ENCODE peak calls at places on chromosome 21, in nine cellular contexts. G is keratinocyte; O is lower lobe of right lung; A is RWPE1; N is ovary; P is GM12865; X is MCF 10A; C is CD8-positive, alpha-beta T cell; F is GM06990. M is an unnamed sample.

GRCh38 chr21:28959367-28960099 is 33.1 kb downstream of the LTN1 start:
- DNase-seq in G (no peak), O (no peak), A (no peak), N (no peak), P (no peak), X (peak; percentile 5), C (no peak), F (no peak), M (no peak)

GRCh38 chr21:44816761-44817505 is 929 bp downstream of the SUMO3 start:
- DNase-seq in G (no peak), O (no peak), A (no peak), N (peak; percentile 36), P (no peak), X (no peak), C (no peak), F (no peak), M (no peak)

GRCh38 chr21:46284722-46285121 is 689 bp downstream of the MCM3AP start:
- DNase-seq in G (no peak), O (no peak), A (no peak), N (no peak), P (no peak), X (no peak), C (no peak), F (no peak), M (no peak)

GRCh38 chr21:41112740-41113692 is 54.9 kb upstream of the BACE2 start:
- DNase-seq in G (peak; percentile 97), O (no peak), A (no peak), N (no peak), P (peak; percentile 6), X (peak; percentile 27), C (no peak), F (no peak), M (no peak)

GRCh38 chr21:17612023-17612564 is 607 bp downstream of the BTG3 start:
- DNase-seq in G (no peak), O (peak; percentile 78), A (peak; percentile 45), N (peak; percentile 27), P (peak; percentile 31), X (peak; percentile 75), C (peak; percentile 56), F (peak; percentile 54), M (peak; percentile 10)

GRCh38 chr21:16573581-16573980 is 843.8 kb downstream of the USP25 start:
- DNase-seq in G (no peak), O (no peak), A (no peak), N (no peak), P (no peak), X (no peak), C (no peak), F (no peak), M (no peak)

GRCh38 chr21:40616377-40616704 is 230.6 kb downstream of the DSCAM start:
- DNase-seq in G (no peak), O (no peak), A (no peak), N (no peak), P (no peak), X (no peak), C (no peak), F (no peak), M (no peak)

GRCh38 chr21:44914176-44914874 is 6.4 kb downstream of the ITGB2 start:
- DNase-seq in G (no peak), O (peak; percentile 78), A (no peak), N (no peak), P (peak; percentile 80), X (no peak), C (peak; percentile 82), F (peak; percentile 52), M (no peak)

GRCh38 chr21:35239811-35240219 is 190.7 kb upstream of the RUNX1 start:
- DNase-seq in G (no peak), O (no peak), A (no peak), N (no peak), P (no peak), X (no peak), C (no peak), F (no peak), M (no peak)

GRCh38 chr21:29696947-29697346 is 242.8 kb downstream of the GRIK1 start:
- DNase-seq in G (no peak), O (no peak), A (no peak), N (no peak), P (no peak), X (no peak), C (no peak), F (no peak), M (no peak)

GRCh38 chr21:26115346-26115745 is 55.2 kb downstream of the APP start:
- DNase-seq in G (no peak), O (no peak), A (no peak), N (no peak), P (no peak), X (peak; percentile 39), C (no peak), F (no peak), M (no peak)

GRCh38 chr21:25732091-25732760 is 2.5 kb downstream of the ATP5PF start:
- DNase-seq in G (no peak), O (no peak), A (no peak), N (no peak), P (no peak), X (no peak), C (no peak), F (no peak), M (no peak)

GRCh38 chr21:41598561-41599511 is 90.9 kb upstream of the TMPRSS2 start:
- DNase-seq in G (no peak), O (peak; percentile 78), A (no peak), N (peak; percentile 3), P (no peak), X (no peak), C (peak; percentile 17), F (no peak), M (no peak)

GRCh38 chr21:34526618-34527290 is 14.7 kb upstream of the KCNE1 start:
- DNase-seq in G (peak; percentile 80), O (peak; percentile 62), A (peak; percentile 91), N (peak; percentile 45), P (peak; percentile 49), X (peak; percentile 96), C (no peak), F (no peak), M (peak; percentile 47)

DNA sequence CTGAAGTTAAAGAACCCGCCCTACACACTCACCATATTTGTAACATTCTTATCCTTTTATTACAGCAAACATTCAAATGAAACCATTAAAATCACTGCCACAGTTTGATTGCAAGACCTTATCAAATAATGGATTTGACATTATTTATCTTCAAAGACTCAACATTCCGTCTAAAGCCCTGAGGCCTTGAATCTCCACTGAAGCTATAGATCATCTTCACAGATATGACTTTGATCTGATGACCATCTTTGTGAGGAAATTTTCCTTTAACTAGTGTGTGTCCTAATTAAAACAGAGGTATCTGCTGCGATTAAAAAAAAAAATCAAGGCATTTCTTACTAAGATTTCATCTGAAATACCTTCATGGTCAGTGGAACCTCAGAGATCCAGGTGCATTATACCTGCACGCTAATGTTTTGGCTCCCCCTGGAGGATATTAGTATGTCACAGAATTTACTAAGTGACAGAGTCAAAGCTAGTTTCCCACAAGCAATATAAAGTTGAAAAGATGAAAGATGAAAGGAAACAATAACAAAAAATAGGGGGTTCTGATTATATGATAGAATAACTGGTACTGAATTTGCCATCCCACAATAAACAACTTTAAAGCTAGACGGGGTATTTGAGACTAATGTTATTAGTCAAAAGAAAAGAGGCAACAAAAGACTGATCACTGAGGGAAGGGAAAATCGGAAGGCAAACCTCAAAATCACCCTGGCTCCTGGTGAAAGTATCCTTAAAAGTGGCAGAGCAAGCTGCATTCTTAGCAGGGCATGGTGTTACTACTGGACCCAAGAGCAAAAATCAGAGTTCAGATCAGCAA is 923.4 kb downstream of the NCAM2 start:
- DNase-seq in G (no peak), O (no peak), A (peak; percentile 7), N (no peak), P (peak; percentile 0), X (peak; percentile 60), C (no peak), F (no peak), M (no peak)
- TF ChIP-seq CTCF in G (peak; percentile 33), O (peak; percentile 46), A (peak; percentile 68), N (no peak), P (peak; percentile 34), X (peak; percentile 48), C (no peak), F (peak; percentile 21), M (peak; percentile 83)

GRCh38 chr21:39156024-39156423 is 27.2 kb downstream of the PSMG1 start:
- DNase-seq in G (no peak), O (no peak), A (no peak), N (no peak), P (no peak), X (peak; percentile 18), C (no peak), F (no peak), M (no peak)

GRCh38 chr21:39153842-39154241 is 29.4 kb downstream of the PSMG1 start:
- DNase-seq in G (no peak), O (no peak), A (peak; percentile 22), N (no peak), P (no peak), X (peak; percentile 6), C (no peak), F (no peak), M (no peak)

GRCh38 chr21:39150316-39150715 is 32.9 kb downstream of the PSMG1 start:
- DNase-seq in G (no peak), O (no peak), A (no peak), N (no peak), P (no peak), X (no peak), C (no peak), F (no peak), M (no peak)

GRCh38 chr21:39155578-39155977 is 27.7 kb downstream of the PSMG1 start:
- DNase-seq in G (no peak), O (no peak), A (no peak), N (no peak), P (no peak), X (no peak), C (no peak), F (no peak), M (no peak)

GRCh38 chr21:39153373-39153772 is 29.9 kb downstream of the PSMG1 start:
- DNase-seq in G (no peak), O (no peak), A (peak; percentile 25), N (no peak), P (peak; percentile 18), X (peak; percentile 41), C (no peak), F (no peak), M (no peak)
- TF ChIP-seq CTCF in G (peak; percentile 58), O (peak; percentile 28), A (peak; percentile 14), N (no peak), P (peak; percentile 49), X (peak; percentile 25), C (no peak), F (peak; percentile 62), M (peak; percentile 58)

GRCh38 chr21:36429672-36430546 is 44.7 kb downstream of the CHAF1B start:
- DNase-seq in G (peak; percentile 95), O (peak; percentile 81), A (peak; percentile 98), N (peak; percentile 86), P (peak; percentile 88), X (peak; percentile 99), C (peak; percentile 72), F (peak; percentile 71), M (peak; percentile 51)
- TF ChIP-seq CTCF in G (no peak), O (no peak), A (no peak), N (no peak), P (peak; percentile 21), X (no peak), C (no peak), F (peak; percentile 39), M (peak; percentile 49)

DNA sequence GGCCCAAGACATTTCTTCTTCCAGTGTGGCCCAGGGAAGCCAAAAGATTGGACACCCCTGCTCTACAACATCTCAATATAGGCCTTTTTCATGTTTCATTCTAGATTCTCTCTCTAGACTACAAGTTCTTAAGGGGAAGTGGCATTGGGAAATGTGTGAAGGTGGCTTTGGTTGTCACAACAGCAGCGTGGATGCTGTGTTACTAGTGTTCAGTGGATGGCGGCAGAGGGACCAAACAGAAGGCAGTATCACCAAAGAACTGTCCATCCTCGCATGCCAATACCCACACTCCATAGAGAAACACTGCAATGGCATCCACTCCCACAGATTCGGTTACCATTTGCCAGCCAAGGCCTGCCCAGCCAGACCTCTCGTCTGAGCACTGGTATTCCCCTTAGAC is 24.3 kb upstream of the IFNAR2 start:
- DNase-seq in G (no peak), O (no peak), A (no peak), N (no peak), P (peak; percentile 83), X (no peak), C (no peak), F (peak; percentile 38), M (no peak)
- TF ChIP-seq CTCF in G (no peak), O (no peak), A (no peak), N (no peak), P (no peak), X (no peak), C (no peak), F (no peak), M (no peak)